ENCODE peak calls at places on chromosomes 16 and 17, in ten cellular contexts. J, F, G, T, B, K, C, A, H and D are unnamed samples.

GRCh38 chr17:15659236-15659635 is 24.9 kb downstream of the TRIM16 start:
- DNase-seq in C (no peak), B (no peak), F (no peak), K (no peak), J (no peak), H (no peak), T (peak; percentile 58), G (no peak), A (no peak), D (no peak)

GRCh38 chr16:88118376-88118775 is 167.1 kb downstream of the BANP start:
- DNase-seq in T (no peak), C (no peak), A (no peak), G (no peak), B (no peak), K (no peak), F (no peak), J (no peak), H (no peak), D (no peak)

GRCh38 chr17:49925916-49926315 is 43.1 kb upstream of the DLX4 start:
- DNase-seq in F (peak; percentile 27), A (peak; percentile 35), J (no peak), K (no peak), B (no peak), C (no peak), G (peak; percentile 56), H (no peak), T (no peak), D (no peak)

GRCh38 chr16:75273054-75273925 is 21.9 kb upstream of the BCAR1 start:
- DNase-seq in A (no peak), K (peak; percentile 72), H (no peak), B (no peak), G (no peak), F (no peak), J (no peak), C (no peak), T (peak; percentile 63), D (no peak)

GRCh38 chr17:71287246-71287828 is 833.5 kb upstream of the SOX9 start:
- DNase-seq in C (no peak), J (peak; percentile 10), K (no peak), G (no peak), A (no peak), T (no peak), B (no peak), H (no peak), F (no peak), D (no peak)

GRCh38 chr17:60383379-60383778 is 8.6 kb downstream of the USP32 start:
- DNase-seq in G (no peak), A (no peak), B (no peak), K (no peak), J (no peak), T (no peak), F (no peak), C (no peak), H (no peak), D (no peak)

GRCh38 chr17:59511726-59512125 is 53.7 kb upstream of the DHX40 start:
- DNase-seq in H (no peak), A (no peak), J (no peak), C (no peak), T (no peak), G (no peak), B (no peak), K (no peak), F (no peak), D (no peak)

GRCh38 chr17:27581016-27581415 is 50.0 kb upstream of the LGALS9 start:
- DNase-seq in C (no peak), F (no peak), A (no peak), J (no peak), K (no peak), B (no peak), H (no peak), T (no peak), G (no peak), D (no peak)

GRCh38 chr17:30477758-30478115 is 529 bp downstream of the GOSR1 start:
- DNase-seq in A (no peak), H (no peak), T (no peak), B (no peak), J (no peak), K (peak; percentile 19), F (no peak), C (no peak), G (no peak), D (no peak)

GRCh38 chr17:31269597-31269996 is 27.4 kb downstream of the OMG start:
- DNase-seq in K (peak; percentile 97), G (no peak), B (peak; percentile 4), F (peak; percentile 32), H (no peak), T (peak; percentile 85), A (no peak), C (peak; percentile 10), J (no peak), D (peak; percentile 95)

DNA sequence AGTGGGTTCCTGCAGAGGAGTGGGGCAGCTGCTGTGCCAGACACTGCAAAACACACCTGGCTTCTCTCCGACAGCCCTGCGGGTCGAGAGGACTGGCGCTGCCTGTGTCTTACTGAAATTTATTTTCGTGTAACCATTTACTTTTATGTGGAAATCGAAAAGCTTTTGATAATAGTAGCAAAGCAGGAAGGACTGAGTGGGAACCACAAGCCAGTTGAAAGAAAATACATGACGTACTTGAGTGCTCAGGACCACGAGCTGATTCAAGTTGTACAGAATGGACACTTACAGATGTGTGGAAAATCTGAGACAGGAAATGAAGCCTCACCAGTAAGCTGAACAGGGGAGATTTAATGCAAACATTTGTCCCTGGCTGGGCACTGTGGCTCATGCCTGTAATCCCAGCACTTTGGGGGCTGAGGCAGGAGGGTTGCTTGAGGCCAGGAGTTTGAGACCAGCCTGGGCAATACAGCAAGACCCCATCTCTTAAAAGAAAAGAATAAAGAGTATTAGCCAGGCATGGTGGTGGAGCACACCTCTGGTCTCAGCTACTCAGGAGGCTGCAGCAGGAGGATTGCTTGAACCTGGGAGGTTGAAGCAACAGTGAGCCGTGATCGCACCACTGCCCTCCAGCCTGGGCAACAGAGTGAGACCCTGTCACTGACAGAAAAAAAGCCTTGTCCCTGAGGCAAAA is 11.3 kb upstream of the RPL13 start:
- DNase-seq in B (no peak), K (no peak), G (no peak), T (no peak), H (no peak), A (no peak), C (no peak), J (no peak), F (no peak), D (no peak)
- H3K4me3 ChIP-seq in B (no peak overlapping the region), K (no peak overlapping the region), G (no peak overlapping the region), T (no peak overlapping the region), H (no peak overlapping the region), A (no peak overlapping the region), C (no peak overlapping the region), J (no peak overlapping the region), F (no peak overlapping the region), D (no peak overlapping the region)

DNA sequence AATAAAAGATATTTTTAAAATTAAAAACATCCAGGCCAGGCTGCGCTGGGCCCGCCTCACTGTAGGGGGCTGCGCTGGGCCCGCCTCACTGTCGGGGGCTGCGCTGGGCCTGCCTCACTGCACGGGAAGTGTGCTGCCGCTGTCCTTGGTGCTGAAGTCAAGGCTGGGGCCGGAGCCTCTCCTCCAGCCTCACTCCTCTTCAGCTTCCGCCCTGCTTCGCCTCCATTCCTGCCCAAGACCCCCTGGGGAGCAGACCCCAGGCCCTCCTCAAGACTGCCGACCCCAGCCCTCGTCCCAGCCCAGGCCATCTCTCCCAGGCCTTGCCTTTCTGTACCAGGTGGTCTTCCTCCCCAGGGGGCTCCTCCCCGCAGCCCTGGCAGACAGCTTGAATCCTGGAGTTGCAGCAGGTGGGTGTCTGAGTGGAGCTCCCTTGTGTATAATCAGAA is 26.2 kb downstream of the ENDOV start:
- DNase-seq in G (no peak), T (no peak), C (no peak), H (no peak), B (peak; percentile 76), J (no peak), F (no peak), K (peak; percentile 36), A (peak; percentile 51), D (no peak)
- TF ChIP-seq CTCF in G (no peak), T (no peak), C (no peak), H (no peak), B (no peak), J (no peak), F (no peak), K (peak; percentile 2), A (no peak), D (no peak)

DNA sequence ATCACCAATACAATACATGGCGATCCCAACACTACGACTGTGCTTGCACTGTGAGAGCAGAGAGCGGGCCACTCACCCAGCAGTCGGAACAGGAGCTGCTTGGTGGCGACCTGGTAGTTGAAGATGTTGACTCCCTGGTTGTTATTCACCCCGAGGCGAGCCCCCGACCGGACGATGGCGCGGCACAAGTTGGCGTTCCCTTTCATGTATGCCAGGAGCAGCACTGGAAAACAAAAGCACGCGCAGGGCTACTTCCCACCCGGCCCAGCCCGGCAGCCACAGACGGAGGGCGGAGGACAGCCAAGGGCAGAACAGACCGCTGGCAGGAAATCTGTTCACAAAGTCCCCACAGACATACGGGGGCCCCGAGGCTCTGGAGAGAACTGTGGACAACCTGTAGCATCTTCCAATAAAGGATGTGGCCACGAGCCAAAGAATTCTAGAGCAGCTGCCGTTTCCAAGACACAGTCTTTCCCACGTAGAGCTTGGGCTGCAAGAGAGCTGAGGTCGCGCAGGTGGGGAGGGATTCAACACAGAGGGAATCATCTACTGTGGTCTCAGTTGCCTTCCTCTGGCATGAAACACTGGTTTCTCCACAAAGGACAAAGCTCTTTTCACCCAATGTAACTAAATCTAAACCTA is 27.8 kb downstream of the CYB5D2 start:
- DNase-seq in T (no peak), B (no peak), F (no peak), A (no peak), G (no peak), J (no peak), K (no peak), C (no peak), H (no peak), D (no peak)
- H3K36me3 ChIP-seq in T (peaks cover 24% of the 10 kb centered on the region), B (peaks cover 58% of the 10 kb centered on the region), F (peaks cover 100% of the 10 kb centered on the region), A (peaks cover 99% of the 10 kb centered on the region), G (no peaks in the 10 kb centered on the region), J (peaks cover 81% of the 10 kb centered on the region), K (peaks cover 72% of the 10 kb centered on the region), C (peaks cover 42% of the 10 kb centered on the region), H (peaks cover 58% of the 10 kb centered on the region), D (peaks cover 48% of the 10 kb centered on the region)

GRCh38 chr17:74430706-74431567 is 951 bp upstream of the GPRC5C start:
- DNase-seq in H (peak; percentile 57), F (peak; percentile 87), A (peak; percentile 85), B (no peak), C (peak; percentile 96), J (peak; percentile 84), G (peak; percentile 93), T (peak; percentile 83), K (peak; percentile 4), D (no peak)

GRCh38 chr17:74429604-74430384 is 2.1 kb upstream of the GPRC5C start:
- DNase-seq in H (no peak), J (peak; percentile 67), A (no peak), F (no peak), K (no peak), C (peak; percentile 80), B (no peak), T (no peak), G (no peak), D (no peak)

GRCh38 chr17:74432484-74433391 is 850 bp downstream of the GPRC5C start:
- DNase-seq in B (no peak), K (no peak), A (peak; percentile 27), J (no peak), H (no peak), F (no peak), C (no peak), T (no peak), G (no peak), D (no peak)

GRCh38 chr17:74431568-74432483 is at the start of gene GPRC5C:
- DNase-seq in A (peak; percentile 75), H (peak; percentile 67), F (peak; percentile 81), K (no peak), B (peak; percentile 40), J (peak; percentile 92), T (peak; percentile 82), G (peak; percentile 79), C (peak; percentile 95), D (no peak)

GRCh38 chr17:74430385-74430705 is 1.5 kb upstream of the GPRC5C start:
- DNase-seq in B (no peak), G (no peak), F (no peak), H (no peak), T (no peak), A (no peak), J (no peak), K (no peak), C (no peak), D (no peak)
- H3K4me3 ChIP-seq in B (peak overlapping the region; percentile 48), G (peak overlapping the region; percentile 90), F (peak overlapping the region; percentile 91), H (peak overlapping the region; percentile 61), T (peak overlapping the region; percentile 81), A (peak overlapping the region; percentile 62), J (peak overlapping the region; percentile 77), K (no peak overlapping the region), C (no peak overlapping the region), D (no peak overlapping the region)